ENCODE peak calls at places on chromosomes 12 and 14, in nine cellular contexts. One of them, this sample, is unnamed.

GRCh38 chr12:6854036-6854435 is 2.1 kb downstream of the USP5 start:
- DNase-seq in CD8-positive, alpha-beta memory T cell: no peak
- DNase-seq in ascending aorta: no peak
- DNase-seq in GM23338: no peak
- DNase-seq in stomach: no peak
- DNase-seq in mammary epithelial cell: no peak
- DNase-seq in HCT116: no peak
- DNase-seq in fibroblast of lung: no peak
- DNase-seq in lower leg skin: no peak
- DNase-seq in this sample: no peak

GRCh38 chr12:107106241-107107025 is 13.1 kb upstream of the CRY1 start:
- DNase-seq in CD8-positive, alpha-beta memory T cell: no peak
- DNase-seq in ascending aorta: no peak
- DNase-seq in GM23338: no peak
- DNase-seq in stomach: no peak
- DNase-seq in mammary epithelial cell: no peak
- DNase-seq in HCT116: no peak
- DNase-seq in fibroblast of lung: no peak
- DNase-seq in lower leg skin: no peak
- DNase-seq in this sample: no peak

GRCh38 chr12:8823565-8824300 is 1.3 kb downstream of the A2ML1 start:
- DNase-seq in CD8-positive, alpha-beta memory T cell: no peak
- DNase-seq in ascending aorta: no peak
- DNase-seq in GM23338: peak; percentile 93
- DNase-seq in stomach: no peak
- DNase-seq in mammary epithelial cell: no peak
- DNase-seq in HCT116: peak; percentile 6
- DNase-seq in fibroblast of lung: peak; percentile 19
- DNase-seq in lower leg skin: no peak
- DNase-seq in this sample: no peak

GRCh38 chr12:12180575-12180974 is 86.3 kb downstream of the LRP6 start:
- DNase-seq in CD8-positive, alpha-beta memory T cell: no peak
- DNase-seq in ascending aorta: no peak
- DNase-seq in GM23338: no peak
- DNase-seq in stomach: no peak
- DNase-seq in mammary epithelial cell: no peak
- DNase-seq in HCT116: no peak
- DNase-seq in fibroblast of lung: peak; percentile 62
- DNase-seq in lower leg skin: no peak
- DNase-seq in this sample: no peak

GRCh38 chr14:35240233-35240632 is 51.9 kb upstream of the PSMA6 start:
- DNase-seq in CD8-positive, alpha-beta memory T cell: no peak
- DNase-seq in ascending aorta: no peak
- DNase-seq in GM23338: no peak
- DNase-seq in stomach: no peak
- DNase-seq in mammary epithelial cell: no peak
- DNase-seq in HCT116: no peak
- DNase-seq in fibroblast of lung: no peak
- DNase-seq in lower leg skin: no peak
- DNase-seq in this sample: peak; percentile 4

GRCh38 chr12:101941306-101942000 is 64.1 kb downstream of the DRAM1 start:
- DNase-seq in CD8-positive, alpha-beta memory T cell: no peak
- DNase-seq in ascending aorta: no peak
- DNase-seq in GM23338: no peak
- DNase-seq in stomach: no peak
- DNase-seq in mammary epithelial cell: no peak
- DNase-seq in HCT116: no peak
- DNase-seq in fibroblast of lung: no peak
- DNase-seq in lower leg skin: no peak
- DNase-seq in this sample: no peak

GRCh38 chr12:30679250-30679649 is 16.4 kb downstream of the IPO8 start:
- DNase-seq in CD8-positive, alpha-beta memory T cell: no peak
- DNase-seq in ascending aorta: no peak
- DNase-seq in GM23338: no peak
- DNase-seq in stomach: no peak
- DNase-seq in mammary epithelial cell: no peak
- DNase-seq in HCT116: no peak
- DNase-seq in fibroblast of lung: no peak
- DNase-seq in lower leg skin: no peak
- DNase-seq in this sample: no peak

GRCh38 chr12:129564768-129565167 is 339.1 kb downstream of the TMEM132D start:
- DNase-seq in CD8-positive, alpha-beta memory T cell: no peak
- DNase-seq in ascending aorta: no peak
- DNase-seq in GM23338: no peak
- DNase-seq in stomach: no peak
- DNase-seq in mammary epithelial cell: no peak
- DNase-seq in HCT116: no peak
- DNase-seq in fibroblast of lung: no peak
- DNase-seq in lower leg skin: no peak
- DNase-seq in this sample: no peak

GRCh38 chr12:15928345-15928744 is 17.2 kb downstream of the DERA start:
- DNase-seq in CD8-positive, alpha-beta memory T cell: no peak
- DNase-seq in ascending aorta: no peak
- DNase-seq in GM23338: no peak
- DNase-seq in stomach: no peak
- DNase-seq in mammary epithelial cell: peak; percentile 77
- DNase-seq in HCT116: no peak
- DNase-seq in fibroblast of lung: peak; percentile 71
- DNase-seq in lower leg skin: no peak
- DNase-seq in this sample: no peak

GRCh38 chr14:65880507-65880906 is 468.0 kb downstream of the FUT8 start:
- DNase-seq in CD8-positive, alpha-beta memory T cell: no peak
- DNase-seq in ascending aorta: no peak
- DNase-seq in GM23338: no peak
- DNase-seq in stomach: no peak
- DNase-seq in mammary epithelial cell: no peak
- DNase-seq in HCT116: no peak
- DNase-seq in fibroblast of lung: no peak
- DNase-seq in lower leg skin: no peak
- DNase-seq in this sample: no peak

GRCh38 chr12:123519151-123520001 is 14.1 kb downstream of the RILPL1 start:
- DNase-seq in CD8-positive, alpha-beta memory T cell: no peak
- DNase-seq in ascending aorta: peak; percentile 91
- DNase-seq in GM23338: peak; percentile 38
- DNase-seq in stomach: no peak
- DNase-seq in mammary epithelial cell: peak; percentile 94
- DNase-seq in HCT116: no peak
- DNase-seq in fibroblast of lung: no peak
- DNase-seq in lower leg skin: peak; percentile 57
- DNase-seq in this sample: no peak

GRCh38 chr12:113463746-113464743 is 7.6 kb downstream of the LHX5 start:
- DNase-seq in CD8-positive, alpha-beta memory T cell: no peak
- DNase-seq in ascending aorta: no peak
- DNase-seq in GM23338: peak; percentile 57
- DNase-seq in stomach: no peak
- DNase-seq in mammary epithelial cell: no peak
- DNase-seq in HCT116: no peak
- DNase-seq in fibroblast of lung: no peak
- DNase-seq in lower leg skin: no peak
- DNase-seq in this sample: no peak
- H3K4me3 ChIP-seq in CD8-positive, alpha-beta memory T cell: no peak overlapping the region
- H3K4me3 ChIP-seq in ascending aorta: peak overlapping the region; percentile 50
- H3K4me3 ChIP-seq in GM23338: peak overlapping the region; percentile 58
- H3K4me3 ChIP-seq in stomach: peak overlapping the region; percentile 28
- H3K4me3 ChIP-seq in mammary epithelial cell: no peak overlapping the region
- H3K4me3 ChIP-seq in HCT116: no peak overlapping the region
- H3K4me3 ChIP-seq in fibroblast of lung: no peak overlapping the region
- H3K4me3 ChIP-seq in lower leg skin: no peak overlapping the region
- H3K4me3 ChIP-seq in this sample: peak overlapping the region; percentile 5

DNA sequence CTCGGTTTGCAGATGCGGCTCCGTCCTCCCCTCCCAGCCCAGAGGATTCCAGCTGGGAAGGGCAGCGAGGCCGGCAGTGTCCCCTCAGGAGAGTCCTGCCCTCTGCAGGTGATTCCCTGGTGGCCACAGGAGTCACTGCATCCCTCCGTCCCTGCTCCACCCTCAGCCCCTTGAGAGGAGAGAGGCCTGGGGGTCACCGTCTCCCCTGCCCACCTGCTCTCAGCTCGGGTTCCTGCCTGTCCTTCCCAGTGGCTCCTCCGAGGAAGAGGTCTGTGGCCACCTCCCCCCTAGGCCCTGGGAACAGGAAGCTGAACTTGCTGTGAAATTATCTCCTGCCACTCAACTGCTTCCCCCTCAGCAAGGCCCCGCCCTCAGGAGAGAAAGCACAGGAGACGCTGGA is 12.9 kb upstream of the GALNT9 start:
- DNase-seq in CD8-positive, alpha-beta memory T cell: no peak
- DNase-seq in ascending aorta: no peak
- DNase-seq in GM23338: peak; percentile 73
- DNase-seq in stomach: no peak
- DNase-seq in mammary epithelial cell: no peak
- DNase-seq in HCT116: no peak
- DNase-seq in fibroblast of lung: no peak
- DNase-seq in lower leg skin: no peak
- DNase-seq in this sample: no peak
- H3K4me3 ChIP-seq in CD8-positive, alpha-beta memory T cell: no peak overlapping the region
- H3K4me3 ChIP-seq in ascending aorta: no peak overlapping the region
- H3K4me3 ChIP-seq in GM23338: no peak overlapping the region
- H3K4me3 ChIP-seq in stomach: no peak overlapping the region
- H3K4me3 ChIP-seq in mammary epithelial cell: no peak overlapping the region
- H3K4me3 ChIP-seq in HCT116: no peak overlapping the region
- H3K4me3 ChIP-seq in fibroblast of lung: no peak overlapping the region
- H3K4me3 ChIP-seq in lower leg skin: no peak overlapping the region
- H3K4me3 ChIP-seq in this sample: no peak overlapping the region

DNA sequence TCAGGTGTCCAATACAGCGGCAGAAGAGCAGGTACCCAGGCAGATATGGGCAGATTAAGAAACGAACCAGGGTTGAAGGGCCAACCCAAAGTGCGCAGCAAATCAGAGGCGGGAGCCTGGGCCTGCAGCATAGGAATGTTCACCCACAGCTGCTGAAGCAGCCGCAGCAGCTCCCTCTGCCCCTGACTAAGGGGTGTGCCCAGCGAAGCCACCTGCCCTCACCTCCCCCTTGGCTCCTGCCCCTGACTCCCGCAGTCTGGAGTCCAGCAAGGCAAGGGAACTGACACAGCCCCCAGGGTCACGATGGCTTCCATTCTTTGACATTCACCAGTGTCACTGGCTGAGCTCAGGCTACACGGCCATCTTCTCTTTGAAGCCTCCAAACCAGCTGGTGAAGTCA is 27.3 kb upstream of the ZFP36L1 start:
- DNase-seq in CD8-positive, alpha-beta memory T cell: no peak
- DNase-seq in ascending aorta: no peak
- DNase-seq in GM23338: no peak
- DNase-seq in stomach: no peak
- DNase-seq in mammary epithelial cell: no peak
- DNase-seq in HCT116: no peak
- DNase-seq in fibroblast of lung: no peak
- DNase-seq in lower leg skin: no peak
- DNase-seq in this sample: no peak
- H3K4me3 ChIP-seq in CD8-positive, alpha-beta memory T cell: no peak overlapping the region
- H3K4me3 ChIP-seq in ascending aorta: no peak overlapping the region
- H3K4me3 ChIP-seq in GM23338: no peak overlapping the region
- H3K4me3 ChIP-seq in stomach: no peak overlapping the region
- H3K4me3 ChIP-seq in mammary epithelial cell: no peak overlapping the region
- H3K4me3 ChIP-seq in HCT116: no peak overlapping the region
- H3K4me3 ChIP-seq in fibroblast of lung: no peak overlapping the region
- H3K4me3 ChIP-seq in lower leg skin: no peak overlapping the region
- H3K4me3 ChIP-seq in this sample: no peak overlapping the region

GRCh38 chr14:28061006-28061405 is 705.6 kb upstream of the FOXG1 start:
- DNase-seq in CD8-positive, alpha-beta memory T cell: no peak
- DNase-seq in ascending aorta: no peak
- DNase-seq in GM23338: no peak
- DNase-seq in stomach: no peak
- DNase-seq in mammary epithelial cell: no peak
- DNase-seq in HCT116: no peak
- DNase-seq in fibroblast of lung: no peak
- DNase-seq in lower leg skin: no peak
- DNase-seq in this sample: no peak
- H3K4me3 ChIP-seq in CD8-positive, alpha-beta memory T cell: no peak overlapping the region
- H3K4me3 ChIP-seq in ascending aorta: no peak overlapping the region
- H3K4me3 ChIP-seq in GM23338: no peak overlapping the region
- H3K4me3 ChIP-seq in stomach: no peak overlapping the region
- H3K4me3 ChIP-seq in mammary epithelial cell: no peak overlapping the region
- H3K4me3 ChIP-seq in HCT116: no peak overlapping the region
- H3K4me3 ChIP-seq in fibroblast of lung: no peak overlapping the region
- H3K4me3 ChIP-seq in lower leg skin: no peak overlapping the region
- H3K4me3 ChIP-seq in this sample: no peak overlapping the region

GRCh38 chr14:77099425-77100167 is 1.5 kb downstream of the CIPC start:
- DNase-seq in CD8-positive, alpha-beta memory T cell: no peak
- DNase-seq in ascending aorta: no peak
- DNase-seq in GM23338: no peak
- DNase-seq in stomach: no peak
- DNase-seq in mammary epithelial cell: peak; percentile 46
- DNase-seq in HCT116: no peak
- DNase-seq in fibroblast of lung: peak; percentile 87
- DNase-seq in lower leg skin: no peak
- DNase-seq in this sample: no peak
- H3K4me3 ChIP-seq in CD8-positive, alpha-beta memory T cell: no peak overlapping the region
- H3K4me3 ChIP-seq in ascending aorta: peak overlapping the region; percentile 94
- H3K4me3 ChIP-seq in GM23338: peak overlapping the region; percentile 85
- H3K4me3 ChIP-seq in stomach: peak overlapping the region; percentile 96
- H3K4me3 ChIP-seq in mammary epithelial cell: peak overlapping the region; percentile 91
- H3K4me3 ChIP-seq in HCT116: peak overlapping the region; percentile 85
- H3K4me3 ChIP-seq in fibroblast of lung: peak overlapping the region; percentile 93
- H3K4me3 ChIP-seq in lower leg skin: no peak overlapping the region
- H3K4me3 ChIP-seq in this sample: no peak overlapping the region

This sample was measured in CD4-positive, alpha-beta memory T cell.